ENCODE peak calls at places on chromosomes 11 and 22, in ten cellular contexts. X, N, Q, F, D, I, T, G, S and H are unnamed samples.

GRCh38 chr11:3644817-3645235 is at the start of gene ART1:
- DNase-seq in G (no peak), D (peak), I (no peak), F (no peak), S (no peak), X (no peak), N (no peak), Q (no peak), T (no peak), H (no peak)

GRCh38 chr11:11989774-11990744 is 18.4 kb downstream of the DKK3 start:
- DNase-seq in F (no peak), D (peak), N (no peak), S (no peak), G (no peak), T (no peak), Q (peak), I (no peak), X (peak), H (no peak)

GRCh38 chr11:44319552-44320288 is 9.8 kb upstream of the ALX4 start:
- DNase-seq in G (no peak), S (no peak), F (no peak), N (no peak), T (no peak), D (no peak), Q (no peak), X (no peak), I (no peak), H (no peak)

GRCh38 chr11:727859-728748 is 19.2 kb upstream of the TALDO1 start:
- DNase-seq in T (no peak), X (peak), N (peak), I (no peak), S (peak), F (peak), D (peak), G (peak), Q (peak), H (no peak)

GRCh38 chr11:75554258-75555022 is 7.6 kb upstream of the SERPINH1 start:
- DNase-seq in T (no peak), N (peak), G (no peak), X (peak), I (peak), D (peak), F (peak), Q (peak), S (no peak), H (no peak)

GRCh38 chr11:62547691-62548281 is 1.2 kb upstream of the AHNAK start:
- DNase-seq in G (no peak), I (no peak), X (no peak), N (no peak), F (no peak), Q (no peak), S (peak), D (peak), T (no peak), H (no peak)

GRCh38 chr11:132008872-132009271 is 638.5 kb downstream of the NTM start:
- DNase-seq in I (no peak), N (no peak), S (no peak), T (no peak), X (no peak), G (no peak), F (no peak), D (peak), Q (no peak), H (no peak)

GRCh38 chr11:14414470-14415461 is 55.8 kb upstream of the RRAS2 start:
- DNase-seq in Q (no peak), S (no peak), X (no peak), T (no peak), D (peak), N (no peak), G (peak), I (no peak), F (no peak), H (no peak)

GRCh38 chr11:92340839-92341238 is 116.2 kb downstream of the FAT3 start:
- DNase-seq in D (peak), I (no peak), X (no peak), G (no peak), Q (peak), N (no peak), S (no peak), F (no peak), T (no peak), H (no peak)

GRCh38 chr11:112817376-112817775 is 143.8 kb upstream of the NCAM1 start:
- DNase-seq in I (no peak), X (no peak), T (no peak), S (no peak), Q (no peak), D (no peak), N (no peak), G (no peak), F (no peak), H (no peak)

GRCh38 chr11:120195601-120196289 is 15.1 kb upstream of the OAF start:
- DNase-seq in N (no peak), G (no peak), X (no peak), T (no peak), Q (no peak), F (no peak), I (no peak), S (no peak), D (no peak), H (no peak)

GRCh38 chr11:108160970-108161566 is 39.7 kb downstream of the ACAT1 start:
- DNase-seq in D (no peak), I (no peak), N (no peak), T (no peak), S (no peak), G (no peak), Q (no peak), X (no peak), F (no peak), H (no peak)

GRCh38 chr11:68574308-68574707 is 110.0 kb upstream of the GAL start:
- DNase-seq in F (no peak), Q (peak), G (no peak), T (no peak), X (no peak), D (peak), I (no peak), N (no peak), S (no peak), H (no peak)

GRCh38 chr22:42743501-42743991 is 22.9 kb upstream of the A4GALT start:
- DNase-seq in T (no peak), N (no peak), S (peak), D (peak), G (no peak), Q (peak), X (no peak), I (no peak), F (no peak), H (no peak)

GRCh38 chr11:95055273-95055897 is 6.2 kb downstream of the KDM4F start:
- DNase-seq in Q (no peak), S (no peak), T (no peak), G (no peak), D (no peak), N (no peak), X (no peak), F (no peak), I (no peak), H (no peak)